ENCODE peak calls at places on chromosomes 12 and 14, in nine cellular contexts. Q is neural progenitor cell; X is CD4-positive, alpha-beta memory T cell; F is heart left ventricle; Z is uterus; W is stomach; I is PC-9; H is Karpas-422; D is tibial nerve. N is an unnamed sample.

GRCh38 chr12:53492830-53493609 is 6.2 kb downstream of the MAP3K12 start:
- DNase-seq in I (peak; percentile 93), Z (peak; percentile 93), X (peak; percentile 85), Q (peak; percentile 97), D (peak; percentile 91), H (peak; percentile 95), W (peak; percentile 92), F (peak; percentile 94), N (peak; percentile 58)

GRCh38 chr12:63917864-63918742 is 73.6 kb downstream of the SRGAP1 start:
- DNase-seq in D (peak; percentile 43), I (peak; percentile 50), X (no peak), Q (no peak), H (peak; percentile 87), Z (no peak), W (no peak), F (no peak), N (peak; percentile 87)

GRCh38 chr14:69708586-69709169 is 58.3 kb upstream of the SRSF5 start:
- DNase-seq in I (no peak), Q (peak; percentile 83), X (peak; percentile 28), Z (no peak), H (peak; percentile 82), D (no peak), W (no peak), F (no peak), N (no peak)

GRCh38 chr12:6532051-6532926 is 2.0 kb upstream of the GAPDH start:
- DNase-seq in F (no peak), Q (peak; percentile 82), H (peak; percentile 95), D (no peak), W (peak; percentile 55), Z (peak; percentile 61), I (peak; percentile 96), X (peak; percentile 77), N (peak; percentile 84)

GRCh38 chr14:76472199-76472723 is 96.3 kb downstream of the ESRRB start:
- DNase-seq in F (no peak), I (no peak), Q (no peak), Z (no peak), W (no peak), D (no peak), H (no peak), X (no peak), N (no peak)

GRCh38 chr12:100248886-100249285 is 18.0 kb downstream of the DEPDC4 start:
- DNase-seq in W (no peak), X (no peak), I (no peak), Q (no peak), H (no peak), Z (no peak), D (no peak), F (no peak), N (no peak)

GRCh38 chr14:30227436-30227835 is 299.8 kb upstream of the PRKD1 start:
- DNase-seq in W (no peak), I (no peak), Z (peak; percentile 37), D (peak; percentile 36), F (no peak), Q (no peak), H (no peak), X (no peak), N (no peak)

GRCh38 chr14:87643005-87643404 is 350.0 kb downstream of the GALC start:
- DNase-seq in Z (peak; percentile 59), Q (no peak), F (no peak), I (no peak), X (no peak), D (peak; percentile 47), H (no peak), W (no peak), N (no peak)

GRCh38 chr12:120914794-120915193 is 10.6 kb upstream of the SPPL3 start:
- DNase-seq in Q (no peak), W (no peak), F (no peak), H (no peak), Z (no peak), X (no peak), I (no peak), D (no peak), N (peak; percentile 81)

GRCh38 chr12:98110516-98110915 is 404.9 kb upstream of the TMPO start:
- DNase-seq in I (no peak), Z (no peak), D (no peak), Q (no peak), X (no peak), W (no peak), F (no peak), H (no peak), N (no peak)

GRCh38 chr12:53344824-53345485 is 8.8 kb upstream of the SP7 start:
- DNase-seq in X (peak; percentile 65), Q (peak; percentile 86), H (peak; percentile 89), F (peak; percentile 88), Z (peak; percentile 84), I (peak; percentile 56), W (peak; percentile 73), D (peak; percentile 76), N (no peak)

GRCh38 chr14:65446159-65446558 is 33.6 kb downstream of the FUT8 start:
- DNase-seq in X (no peak), W (no peak), D (no peak), I (no peak), Z (no peak), H (no peak), Q (peak; percentile 25), F (no peak), N (no peak)

GRCh38 chr14:64761441-64762043 is 57.3 kb downstream of the PLEKHG3 start:
- DNase-seq in H (peak; percentile 51), X (no peak), D (no peak), Z (peak; percentile 54), F (no peak), Q (no peak), I (no peak), W (no peak), N (no peak)

GRCh38 chr12:52232916-52233461 is at the start of gene KRT7:
- DNase-seq in Q (peak; percentile 63), D (no peak), H (no peak), X (no peak), Z (no peak), W (no peak), F (peak; percentile 45), I (peak; percentile 95), N (no peak)

GRCh38 chr14:103480595-103480994 is 42.0 kb downstream of the CKB start:
- DNase-seq in Z (no peak), H (no peak), D (no peak), I (no peak), F (no peak), Q (no peak), W (no peak), X (no peak), N (no peak)

GRCh38 chr12:12007001-12007712 is 63.6 kb upstream of the BCL2L14 start:
- DNase-seq in D (no peak), W (no peak), H (no peak), X (no peak), F (no peak), Q (no peak), Z (no peak), I (no peak), N (no peak)

DNA sequence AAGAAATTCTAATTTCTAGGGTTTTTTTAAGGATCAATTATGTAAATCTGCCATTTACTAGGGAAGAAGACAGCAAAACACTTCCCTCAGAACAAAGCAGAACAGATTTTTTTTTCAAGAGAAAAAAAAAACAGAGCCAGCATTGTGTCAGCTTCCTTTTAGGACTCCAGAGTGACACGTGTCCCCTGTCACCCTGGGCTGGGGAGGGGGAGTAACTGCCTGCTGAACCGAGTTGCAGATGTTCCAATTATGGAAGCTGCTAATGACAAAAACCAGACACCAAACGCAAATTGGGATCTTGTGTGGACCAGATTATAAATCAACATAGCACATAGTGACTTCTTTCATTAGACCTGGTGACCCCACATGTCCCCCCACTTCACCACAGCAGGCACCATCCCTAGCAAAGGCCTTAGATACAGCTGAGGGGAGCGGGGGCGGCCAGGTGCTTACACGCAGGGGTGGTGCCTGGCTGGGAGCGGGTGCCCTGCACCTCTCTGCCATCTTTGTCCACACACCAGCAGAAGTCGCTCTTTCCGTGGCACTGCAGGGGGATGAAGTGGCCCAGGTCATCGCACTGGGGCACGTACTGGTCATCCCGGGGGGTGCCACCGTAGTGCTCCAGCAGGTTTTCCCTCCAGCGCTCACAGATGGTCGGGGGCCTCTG is 25.4 kb downstream of the RTRAF start:
- DNase-seq in D (no peak), I (no peak), Q (no peak), F (peak; percentile 65), H (no peak), X (no peak), Z (no peak), W (no peak), N (no peak)
- H3K36me3 ChIP-seq in D (no peaks in the 10 kb centered on the region), I (peaks cover 4% of the 10 kb centered on the region), Q (no peaks in the 10 kb centered on the region), F (no peaks in the 10 kb centered on the region), H (peaks cover 20% of the 10 kb centered on the region), X (peaks cover 11% of the 10 kb centered on the region), Z (no peaks in the 10 kb centered on the region), W (peaks cover 37% of the 10 kb centered on the region), N (peaks cover 9% of the 10 kb centered on the region)

GRCh38 chr12:112148031-112148513 is 22.7 kb downstream of the TRAFD1 start:
- DNase-seq in I (peak; percentile 67), H (no peak), W (peak; percentile 7), D (no peak), Q (no peak), F (no peak), X (no peak), Z (no peak), N (peak; percentile 32)
- H3K36me3 ChIP-seq in I (peaks cover 66% of the 10 kb centered on the region), H (peaks cover 67% of the 10 kb centered on the region), W (peaks cover 100% of the 10 kb centered on the region), D (peaks cover 65% of the 10 kb centered on the region), Q (no peaks in the 10 kb centered on the region), F (peaks cover 6% of the 10 kb centered on the region), X (peaks cover 71% of the 10 kb centered on the region), Z (no peaks in the 10 kb centered on the region), N (peaks cover 50% of the 10 kb centered on the region)

DNA sequence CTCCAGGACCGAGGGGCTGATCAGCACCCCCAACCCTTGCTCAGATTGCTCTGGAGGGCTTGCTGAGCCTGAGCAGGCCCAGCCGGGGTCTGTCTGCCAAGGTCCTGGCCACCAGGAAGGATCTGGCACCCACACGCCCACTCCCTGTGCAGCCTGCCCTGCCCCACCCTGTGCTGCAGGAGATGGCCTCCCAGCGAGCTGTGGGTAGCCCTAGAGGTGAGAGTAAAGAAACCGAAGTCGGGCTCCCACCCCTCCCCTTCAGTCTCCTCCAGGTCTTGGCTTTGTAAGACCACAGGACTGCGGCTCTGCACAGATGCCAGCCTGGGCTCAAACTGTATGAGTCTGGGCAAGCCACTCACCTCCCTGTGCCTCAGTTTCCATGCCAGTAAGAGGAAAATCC is 307.8 kb downstream of the BCL11B start:
- DNase-seq in X (no peak), F (no peak), D (no peak), H (no peak), I (no peak), W (no peak), Q (no peak), Z (no peak), N (no peak)
- H3K36me3 ChIP-seq in X (no peaks in the 10 kb centered on the region), F (no peaks in the 10 kb centered on the region), D (no peaks in the 10 kb centered on the region), H (no peaks in the 10 kb centered on the region), I (no peaks in the 10 kb centered on the region), W (no peaks in the 10 kb centered on the region), Q (no peaks in the 10 kb centered on the region), Z (no peaks in the 10 kb centered on the region), N (no peaks in the 10 kb centered on the region)

GRCh38 chr14:28783593-28784143 is 17.1 kb downstream of the FOXG1 start:
- DNase-seq in D (no peak), I (no peak), W (no peak), X (no peak), F (no peak), Q (no peak), H (no peak), Z (no peak), N (no peak)
- H3K36me3 ChIP-seq in D (no peaks in the 10 kb centered on the region), I (no peaks in the 10 kb centered on the region), W (no peaks in the 10 kb centered on the region), X (no peaks in the 10 kb centered on the region), F (no peaks in the 10 kb centered on the region), Q (no peaks in the 10 kb centered on the region), H (no peaks in the 10 kb centered on the region), Z (no peaks in the 10 kb centered on the region), N (no peaks in the 10 kb centered on the region)

GRCh38 chr14:101875726-101876268 is 88.6 kb upstream of the DYNC1H1 start:
- DNase-seq in Z (no peak), I (no peak), X (no peak), F (no peak), W (no peak), Q (no peak), H (peak; percentile 69), D (no peak), N (no peak)
- H3K36me3 ChIP-seq in Z (no peaks in the 10 kb centered on the region), I (no peaks in the 10 kb centered on the region), X (peaks cover 25% of the 10 kb centered on the region), F (no peaks in the 10 kb centered on the region), W (peaks cover 10% of the 10 kb centered on the region), Q (no peaks in the 10 kb centered on the region), H (peaks cover 6% of the 10 kb centered on the region), D (no peaks in the 10 kb centered on the region), N (peaks cover 7% of the 10 kb centered on the region)